ENCODE peak calls at places on chromosomes 12 and 14, in six cellular contexts. One of them, this sample, is unnamed.

GRCh38 chr12:49342914-49343731 is 3.6 kb upstream of the DNAJC22 start:
- DNase-seq in adrenal gland: no peak
- DNase-seq in A673: no peak
- DNase-seq in heart right ventricle: no peak
- DNase-seq in GM06990: no peak
- DNase-seq in mucosa of descending colon: no peak
- DNase-seq in this sample: no peak

GRCh38 chr12:100190013-100190394 is 10.6 kb upstream of the ACTR6 start:
- DNase-seq in adrenal gland: no peak
- DNase-seq in A673: no peak
- DNase-seq in heart right ventricle: peak
- DNase-seq in GM06990: no peak
- DNase-seq in mucosa of descending colon: no peak
- DNase-seq in this sample: no peak

GRCh38 chr14:22419620-22420019 is 169.4 kb downstream of the DAD1 start:
- DNase-seq in adrenal gland: no peak
- DNase-seq in A673: no peak
- DNase-seq in heart right ventricle: no peak
- DNase-seq in GM06990: no peak
- DNase-seq in mucosa of descending colon: no peak
- DNase-seq in this sample: no peak

GRCh38 chr14:99565383-99565782 is 38.6 kb downstream of the CCDC85C start:
- DNase-seq in adrenal gland: no peak
- DNase-seq in A673: no peak
- DNase-seq in heart right ventricle: no peak
- DNase-seq in GM06990: no peak
- DNase-seq in mucosa of descending colon: no peak
- DNase-seq in this sample: no peak

GRCh38 chr12:77923882-77924281 is 93.2 kb downstream of the NAV3 start:
- DNase-seq in adrenal gland: no peak
- DNase-seq in A673: peak
- DNase-seq in heart right ventricle: no peak
- DNase-seq in GM06990: no peak
- DNase-seq in mucosa of descending colon: no peak
- DNase-seq in this sample: no peak

GRCh38 chr12:15632708-15633107 is 156.5 kb downstream of the EPS8 start:
- DNase-seq in adrenal gland: no peak
- DNase-seq in A673: no peak
- DNase-seq in heart right ventricle: no peak
- DNase-seq in GM06990: no peak
- DNase-seq in mucosa of descending colon: no peak
- DNase-seq in this sample: no peak

GRCh38 chr12:6199531-6200265 is 502 bp upstream of the CD9 start:
- DNase-seq in adrenal gland: peak
- DNase-seq in A673: no peak
- DNase-seq in heart right ventricle: no peak
- DNase-seq in GM06990: no peak
- DNase-seq in mucosa of descending colon: peak
- DNase-seq in this sample: no peak

GRCh38 chr12:15712823-15713663 is 76.1 kb downstream of the EPS8 start:
- DNase-seq in adrenal gland: no peak
- DNase-seq in A673: no peak
- DNase-seq in heart right ventricle: no peak
- DNase-seq in GM06990: no peak
- DNase-seq in mucosa of descending colon: no peak
- DNase-seq in this sample: no peak

GRCh38 chr12:18296201-18296908 is 35.0 kb downstream of the PIK3C2G start:
- DNase-seq in adrenal gland: no peak
- DNase-seq in A673: no peak
- DNase-seq in heart right ventricle: no peak
- DNase-seq in GM06990: no peak
- DNase-seq in mucosa of descending colon: no peak
- DNase-seq in this sample: no peak

GRCh38 chr12:25926536-25926935 is 31.9 kb upstream of the RASSF8 start:
- DNase-seq in adrenal gland: no peak
- DNase-seq in A673: peak
- DNase-seq in heart right ventricle: no peak
- DNase-seq in GM06990: no peak
- DNase-seq in mucosa of descending colon: no peak
- DNase-seq in this sample: no peak

GRCh38 chr12:78442454-78442801 is 422.1 kb upstream of the SYT1 start:
- DNase-seq in adrenal gland: no peak
- DNase-seq in A673: no peak
- DNase-seq in heart right ventricle: no peak
- DNase-seq in GM06990: no peak
- DNase-seq in mucosa of descending colon: no peak
- DNase-seq in this sample: no peak

GRCh38 chr14:20848955-20849570 is 42.1 kb upstream of the RNASE3 start:
- DNase-seq in adrenal gland: no peak
- DNase-seq in A673: no peak
- DNase-seq in heart right ventricle: no peak
- DNase-seq in GM06990: no peak
- DNase-seq in mucosa of descending colon: no peak
- DNase-seq in this sample: no peak

GRCh38 chr12:114817491-114818440 is 133.8 kb upstream of the TBX3 start:
- DNase-seq in adrenal gland: no peak
- DNase-seq in A673: no peak
- DNase-seq in heart right ventricle: no peak
- DNase-seq in GM06990: no peak
- DNase-seq in mucosa of descending colon: no peak
- DNase-seq in this sample: no peak

GRCh38 chr12:50786498-50787231 is 22.8 kb downstream of the ATF1 start:
- DNase-seq in adrenal gland: no peak
- DNase-seq in A673: no peak
- DNase-seq in heart right ventricle: no peak
- DNase-seq in GM06990: no peak
- DNase-seq in mucosa of descending colon: no peak
- DNase-seq in this sample: no peak

GRCh38 chr14:85660243-85660922 is 130.4 kb downstream of the FLRT2 start:
- DNase-seq in adrenal gland: no peak
- DNase-seq in A673: no peak
- DNase-seq in heart right ventricle: no peak
- DNase-seq in GM06990: no peak
- DNase-seq in mucosa of descending colon: no peak
- DNase-seq in this sample: no peak

GRCh38 chr12:127690161-127690560 is 576.8 kb upstream of the TMEM132C start:
- DNase-seq in adrenal gland: no peak
- DNase-seq in A673: peak
- DNase-seq in heart right ventricle: no peak
- DNase-seq in GM06990: no peak
- DNase-seq in mucosa of descending colon: no peak
- DNase-seq in this sample: no peak

GRCh38 chr14:104935955-104936354 is 11.3 kb downstream of the PLD4 start:
- DNase-seq in adrenal gland: no peak
- DNase-seq in A673: no peak
- DNase-seq in heart right ventricle: no peak
- DNase-seq in GM06990: no peak
- DNase-seq in mucosa of descending colon: no peak
- DNase-seq in this sample: no peak

GRCh38 chr14:103627073-103628025 is 1.7 kb upstream of the KLC1 start:
- DNase-seq in adrenal gland: no peak
- DNase-seq in A673: no peak
- DNase-seq in heart right ventricle: no peak
- DNase-seq in GM06990: no peak
- DNase-seq in mucosa of descending colon: no peak
- DNase-seq in this sample: no peak

DNA sequence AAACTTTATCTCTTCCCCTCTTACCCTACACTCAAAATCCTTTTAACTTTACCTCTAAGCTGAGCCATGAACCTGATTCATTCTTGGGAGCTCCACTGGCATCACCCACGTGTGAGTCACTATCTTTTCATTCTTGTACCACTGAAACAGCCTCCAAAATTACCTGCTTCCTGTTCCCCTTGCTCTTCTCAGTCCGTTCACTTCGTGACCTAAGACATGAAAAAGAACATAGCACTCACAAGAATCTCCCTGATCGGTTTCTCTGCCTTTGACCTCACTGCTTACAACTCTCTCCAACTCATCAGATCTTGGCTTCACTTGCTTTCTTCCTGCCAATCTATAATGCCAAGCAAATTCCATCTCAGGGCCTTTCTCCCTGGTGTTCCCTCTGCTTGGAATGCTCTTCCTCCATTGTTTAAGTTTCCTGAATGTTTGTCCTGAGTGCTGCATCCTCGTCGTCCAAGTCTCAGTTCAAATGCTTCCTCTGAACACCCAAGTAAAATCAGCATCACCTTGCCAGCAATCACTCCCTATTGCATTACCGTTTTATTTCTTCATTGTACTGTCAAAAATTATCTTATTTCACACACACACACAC is 9.2 kb downstream of the GLIPR1 start:
- DNase-seq in adrenal gland: no peak
- DNase-seq in A673: no peak
- DNase-seq in heart right ventricle: no peak
- DNase-seq in GM06990: no peak
- DNase-seq in mucosa of descending colon: no peak
- DNase-seq in this sample: no peak
- H3K4me3 ChIP-seq in adrenal gland: no peak
- H3K4me3 ChIP-seq in A673: no peak
- H3K4me3 ChIP-seq in heart right ventricle: no peak
- H3K4me3 ChIP-seq in GM06990: no peak
- H3K4me3 ChIP-seq in mucosa of descending colon: no peak
- H3K4me3 ChIP-seq in this sample: no peak

GRCh38 chr12:124162151-124163110 is 132.5 kb upstream of the RFLNA start:
- DNase-seq in adrenal gland: no peak
- DNase-seq in A673: no peak
- DNase-seq in heart right ventricle: no peak
- DNase-seq in GM06990: no peak
- DNase-seq in mucosa of descending colon: peak
- DNase-seq in this sample: no peak
- TF ChIP-seq CTCF in adrenal gland: no peak
- TF ChIP-seq CTCF in A673: no peak
- TF ChIP-seq CTCF in heart right ventricle: peak
- TF ChIP-seq CTCF in GM06990: no peak
- TF ChIP-seq CTCF in mucosa of descending colon: no peak
- TF ChIP-seq CTCF in this sample: peak

DNA sequence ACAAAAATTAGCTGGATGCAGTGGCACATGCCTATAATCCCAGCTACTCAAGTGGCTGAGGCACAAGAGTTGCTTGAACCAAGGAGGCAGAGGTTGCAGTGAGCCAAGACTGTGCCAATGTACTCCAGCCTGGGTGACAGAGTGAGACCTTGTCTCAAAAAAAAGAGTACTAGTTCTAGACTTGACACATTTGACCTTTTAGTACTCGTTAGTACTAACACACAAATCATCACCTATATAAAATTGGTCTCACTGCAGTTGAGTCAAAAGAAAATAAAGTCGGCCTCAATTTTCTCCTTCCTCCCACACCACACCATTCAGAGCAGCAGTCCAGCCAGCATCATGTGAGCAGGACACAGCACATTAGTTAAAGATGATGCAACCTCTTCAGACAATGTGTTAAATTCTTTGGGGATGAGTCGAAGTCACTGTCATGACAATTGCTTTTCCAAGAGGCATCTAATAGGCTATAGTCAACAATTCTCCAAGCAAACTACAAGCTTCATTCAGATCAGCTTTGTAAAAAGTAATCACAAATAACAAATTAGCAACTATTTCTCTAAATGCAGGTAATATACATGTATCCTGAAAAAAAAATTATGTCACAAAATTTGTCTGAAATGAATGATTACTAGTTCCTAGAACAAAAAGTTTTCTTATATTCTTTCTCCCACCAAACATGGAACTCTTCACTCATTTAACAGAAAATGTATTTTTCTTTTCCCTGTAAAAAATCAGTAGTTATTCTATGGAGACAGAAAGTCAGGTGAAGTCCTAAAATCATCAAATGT is 55.6 kb downstream of the CLIP1 start:
- DNase-seq in adrenal gland: peak
- DNase-seq in A673: peak
- DNase-seq in heart right ventricle: no peak
- DNase-seq in GM06990: no peak
- DNase-seq in mucosa of descending colon: no peak
- DNase-seq in this sample: no peak
- H3K4me3 ChIP-seq in adrenal gland: no peak
- H3K4me3 ChIP-seq in A673: no peak
- H3K4me3 ChIP-seq in heart right ventricle: no peak
- H3K4me3 ChIP-seq in GM06990: no peak
- H3K4me3 ChIP-seq in mucosa of descending colon: no peak
- H3K4me3 ChIP-seq in this sample: no peak

DNA sequence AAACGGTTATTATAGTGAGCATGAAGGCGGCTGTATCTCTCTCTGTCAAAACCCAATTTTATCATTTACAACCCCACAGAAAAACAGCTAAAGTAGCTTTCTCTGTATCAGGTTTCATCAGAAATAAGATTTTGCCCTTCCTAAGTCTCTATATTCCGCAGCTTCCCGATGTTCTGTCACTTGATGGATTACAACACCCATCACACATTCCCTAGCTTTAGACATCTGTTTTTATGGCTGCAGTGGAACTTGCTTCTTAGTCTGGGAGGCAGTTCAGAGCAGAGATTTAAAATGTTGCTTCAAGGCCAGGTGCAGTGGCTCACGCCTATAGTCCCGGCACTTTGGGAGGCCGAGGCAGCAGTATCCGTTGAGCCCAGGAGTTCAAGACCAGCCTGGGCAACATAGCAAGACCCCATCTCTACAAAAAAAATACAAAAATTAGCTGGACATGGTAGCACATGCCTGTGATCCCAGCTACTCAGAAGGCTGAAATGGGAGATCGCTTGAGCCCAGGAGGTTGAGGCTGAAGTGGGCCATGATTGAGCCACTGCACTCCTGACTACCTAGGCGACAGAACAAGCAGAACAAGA is 27.6 kb upstream of the FOXN3 start:
- DNase-seq in adrenal gland: no peak
- DNase-seq in A673: no peak
- DNase-seq in heart right ventricle: no peak
- DNase-seq in GM06990: no peak
- DNase-seq in mucosa of descending colon: no peak
- DNase-seq in this sample: no peak
- TF ChIP-seq CTCF in adrenal gland: no peak
- TF ChIP-seq CTCF in A673: no peak
- TF ChIP-seq CTCF in heart right ventricle: no peak
- TF ChIP-seq CTCF in GM06990: no peak
- TF ChIP-seq CTCF in mucosa of descending colon: no peak
- TF ChIP-seq CTCF in this sample: no peak

DNA sequence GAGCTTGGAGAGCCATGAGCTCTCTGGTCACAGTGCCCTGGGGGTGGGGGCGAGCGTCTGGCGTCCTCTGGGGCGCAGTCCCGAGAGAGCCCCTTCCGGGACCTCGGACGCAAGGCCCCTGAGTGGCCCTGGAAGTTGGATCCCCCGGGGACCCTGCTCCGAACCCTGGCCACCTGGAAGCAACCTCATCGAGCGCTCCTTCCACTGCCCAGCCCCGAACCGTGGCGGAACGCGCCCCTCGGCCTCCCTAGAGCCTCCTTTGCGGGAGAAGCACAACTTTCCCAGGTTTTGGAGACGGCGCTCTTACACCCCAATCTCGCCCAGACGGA is 1.2 kb downstream of the NOS1 start:
- DNase-seq in adrenal gland: no peak
- DNase-seq in A673: no peak
- DNase-seq in heart right ventricle: no peak
- DNase-seq in GM06990: no peak
- DNase-seq in mucosa of descending colon: no peak
- DNase-seq in this sample: no peak
- H3K4me3 ChIP-seq in adrenal gland: no peak
- H3K4me3 ChIP-seq in A673: peak
- H3K4me3 ChIP-seq in heart right ventricle: no peak
- H3K4me3 ChIP-seq in GM06990: no peak
- H3K4me3 ChIP-seq in mucosa of descending colon: no peak
- H3K4me3 ChIP-seq in this sample: no peak

This sample was measured in GM12864.